ENCODE peak calls at places on chromosomes 5 and 9, in ten cellular contexts. X, G, D, C, F, Y, A, U, J and T are unnamed samples.
A peak's percentile ranks its signal among the peaks of the same experiment; 100 is the strongest.

GRCh38 chr9:108894225-108894997 is 32.3 kb downstream of the ACTL7A start:
- DNase-seq in Y (no peak), X (no peak), C (no peak), A (no peak), U (no peak), D (no peak), F (no peak), J (no peak), G (no peak), T (no peak)

GRCh38 chr5:170832241-170832640 is 29.6 kb upstream of the RANBP17 start:
- DNase-seq in D (no peak), F (no peak), J (no peak), G (peak; percentile 27), Y (no peak), U (no peak), X (no peak), C (no peak), A (no peak), T (no peak)

GRCh38 chr9:136332482-136332983 is 5.2 kb downstream of the GPSM1 start:
- DNase-seq in G (no peak), F (no peak), A (no peak), C (no peak), D (no peak), X (no peak), Y (no peak), U (no peak), J (no peak), T (no peak)

GRCh38 chr9:30575691-30576090 is 1808.8 kb upstream of the ACO1 start:
- DNase-seq in J (no peak), C (no peak), U (no peak), X (no peak), D (no peak), G (peak; percentile 5), A (no peak), Y (no peak), F (no peak), T (no peak)

GRCh38 chr5:150539206-150539605 is 31.3 kb downstream of the NDST1 start:
- DNase-seq in U (no peak), Y (no peak), A (no peak), D (no peak), C (no peak), F (no peak), J (no peak), X (no peak), G (no peak), T (no peak)

GRCh38 chr5:1881273-1881586 is 1.5 kb downstream of the IRX4 start:
- DNase-seq in F (no peak), Y (no peak), D (no peak), C (peak; percentile 75), J (no peak), G (no peak), A (no peak), X (peak; percentile 77), U (no peak), T (no peak)

GRCh38 chr5:140267559-140268018 is 35.3 kb downstream of the PFDN1 start:
- DNase-seq in D (no peak), F (no peak), A (no peak), Y (no peak), C (no peak), G (no peak), U (no peak), J (no peak), X (no peak), T (no peak)

GRCh38 chr5:61048534-61048933 is 103.5 kb downstream of the NDUFAF2 start:
- DNase-seq in X (no peak), G (no peak), F (no peak), A (no peak), J (no peak), C (peak; percentile 88), D (no peak), U (no peak), Y (no peak), T (no peak)

GRCh38 chr5:80141147-80141671 is 106.1 kb downstream of the THBS4 start:
- DNase-seq in F (peak; percentile 88), X (peak; percentile 71), A (no peak), D (peak; percentile 42), G (peak; percentile 82), J (peak; percentile 92), Y (peak; percentile 24), U (peak; percentile 67), C (no peak), T (no peak)

GRCh38 chr9:125397736-125398135 is 136.1 kb downstream of the GAPVD1 start:
- DNase-seq in G (no peak), F (no peak), X (no peak), A (no peak), C (no peak), U (no peak), Y (no peak), D (no peak), J (no peak), T (no peak)

GRCh38 chr5:92627186-92627585 is 953.8 kb downstream of the NR2F1-AS1 start:
- DNase-seq in Y (no peak), A (no peak), X (no peak), J (no peak), U (no peak), F (no peak), C (no peak), G (no peak), D (no peak), T (no peak)

GRCh38 chr5:28927559-28928326 is 1889.4 kb upstream of the CDH9 start:
- DNase-seq in F (no peak), A (no peak), G (no peak), C (no peak), Y (no peak), U (no peak), X (no peak), J (no peak), D (no peak), T (no peak)

GRCh38 chr9:69601698-69602097 is 70.5 kb downstream of the APBA1 start:
- DNase-seq in Y (no peak), U (no peak), C (no peak), X (no peak), D (no peak), J (no peak), G (no peak), A (no peak), F (no peak), T (no peak)

GRCh38 chr5:94391996-94392395 is 226.4 kb downstream of the KIAA0825 start:
- DNase-seq in D (no peak), G (peak; percentile 23), F (no peak), Y (no peak), C (no peak), U (no peak), J (no peak), A (no peak), X (no peak), T (no peak)

GRCh38 chr5:136087961-136088871 is 44.4 kb upstream of the SMAD5 start:
- DNase-seq in G (no peak), X (peak; percentile 32), Y (no peak), F (no peak), D (peak; percentile 76), J (no peak), A (no peak), U (peak; percentile 70), C (no peak), T (no peak)

GRCh38 chr5:77637170-77638074 is 1.1 kb downstream of the OTP start:
- DNase-seq in A (no peak), U (no peak), Y (peak; percentile 42), F (no peak), G (peak; percentile 51), X (peak; percentile 65), D (no peak), J (no peak), C (no peak), T (no peak)
- TF ChIP-seq POLR2AphosphoS5 in A (no peak), U (no peak), Y (no peak), F (no peak), G (no peak), X (no peak), D (no peak), J (no peak), C (no peak), T (no peak)

DNA sequence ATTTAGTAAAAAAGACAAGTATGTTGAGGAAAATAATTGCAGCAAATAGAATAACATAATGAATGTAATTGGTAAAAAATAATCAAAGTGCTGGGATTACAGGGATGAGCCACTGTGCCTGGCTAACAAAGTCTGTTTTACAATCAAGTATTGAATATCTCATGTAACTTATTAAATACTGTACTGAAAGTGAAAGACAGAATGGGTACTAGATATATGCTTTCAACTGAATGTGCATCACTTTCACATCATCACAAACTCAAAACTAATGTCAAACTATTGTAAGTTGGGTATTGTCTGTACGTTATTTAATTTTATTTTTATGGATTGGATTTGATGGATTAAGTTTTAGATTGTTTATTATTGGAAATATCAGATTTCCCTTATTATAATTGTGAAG is 58.9 kb downstream of the LURAP1L start:
- DNase-seq in D (no peak), J (no peak), G (no peak), C (no peak), A (no peak), Y (no peak), U (no peak), F (no peak), X (no peak), T (no peak)
- TF ChIP-seq POLR2AphosphoS5 in D (no peak), J (no peak), G (no peak), C (no peak), A (no peak), Y (no peak), U (no peak), F (no peak), X (no peak), T (no peak)

GRCh38 chr9:134053941-134054761 is 13.7 kb downstream of the BRD3 start:
- DNase-seq in U (no peak), A (no peak), F (no peak), D (no peak), C (no peak), X (no peak), J (no peak), Y (no peak), G (no peak), T (no peak)
- TF ChIP-seq POLR2AphosphoS5 in U (no peak), A (no peak), F (no peak), D (no peak), C (no peak), X (no peak), J (no peak), Y (no peak), G (no peak), T (no peak)

GRCh38 chr5:157532022-157532421 is 43.6 kb downstream of the ADAM19 start:
- DNase-seq in C (no peak), U (no peak), X (no peak), D (no peak), J (no peak), Y (no peak), F (no peak), G (no peak), A (no peak), T (no peak)

GRCh38 chr5:157530226-157530972 is 45.2 kb downstream of the ADAM19 start:
- DNase-seq in F (no peak), U (no peak), X (no peak), Y (no peak), G (no peak), A (no peak), D (no peak), J (no peak), C (no peak), T (no peak)

GRCh38 chr5:157535042-157535865 is 40.3 kb downstream of the ADAM19 start:
- DNase-seq in G (no peak), J (no peak), D (no peak), X (no peak), Y (no peak), A (no peak), F (no peak), C (no peak), U (no peak), T (no peak)

GRCh38 chr5:157529002-157529401 is 46.6 kb downstream of the ADAM19 start:
- DNase-seq in C (no peak), A (no peak), U (no peak), X (no peak), F (no peak), J (no peak), Y (no peak), D (no peak), G (no peak), T (no peak)

GRCh38 chr5:157533011-157533481 is 42.5 kb downstream of the ADAM19 start:
- DNase-seq in J (no peak), Y (no peak), C (no peak), X (no peak), U (no peak), D (no peak), F (no peak), G (no peak), A (no peak), T (no peak)
- TF ChIP-seq POLR2AphosphoS5 in J (no peak), Y (no peak), C (no peak), X (no peak), U (no peak), D (no peak), F (no peak), G (no peak), A (no peak), T (no peak)